ENCODE peak calls at places on chromosomes 4 and X, in six cellular contexts. One of them, this sample, is unnamed.

GRCh38 chr4:77155631-77156345 is 1.2 kb upstream of the CCNG2 start:
- DNase-seq in stimulated activated effector memory CD8-positive, alpha-beta T cell treated with anti-CD3 and anti-CD28 coated beads, Interleukin-12 subunit alpha, Interleukin-12 subunit beta, amount 100 ng/mL, for 72 hours: no peak
- DNase-seq in astrocyte of the spinal cord: no peak
- DNase-seq in uterus: no peak
- DNase-seq in adipocyte: no peak
- DNase-seq in amygdala: no peak
- DNase-seq in this sample: no peak

GRCh38 chr4:107991945-107992625 is 2.4 kb downstream of the HADH start:
- DNase-seq in uterus: no peak
- DNase-seq in stimulated activated effector memory CD8-positive, alpha-beta T cell treated with anti-CD3 and anti-CD28 coated beads, Interleukin-12 subunit alpha, Interleukin-12 subunit beta, amount 100 ng/mL, for 72 hours: no peak
- DNase-seq in astrocyte of the spinal cord: no peak
- DNase-seq in amygdala: no peak
- DNase-seq in adipocyte: peak
- DNase-seq in this sample: no peak

GRCh38 chr4:155514628-155515027 is 137.9 kb upstream of the MAP9 start:
- DNase-seq in adipocyte: no peak
- DNase-seq in uterus: no peak
- DNase-seq in astrocyte of the spinal cord: no peak
- DNase-seq in stimulated activated effector memory CD8-positive, alpha-beta T cell treated with anti-CD3 and anti-CD28 coated beads, Interleukin-12 subunit alpha, Interleukin-12 subunit beta, amount 100 ng/mL, for 72 hours: no peak
- DNase-seq in amygdala: no peak
- DNase-seq in this sample: no peak

GRCh38 chrX:67543818-67544217 is at the start of gene AR:
- DNase-seq in stimulated activated effector memory CD8-positive, alpha-beta T cell treated with anti-CD3 and anti-CD28 coated beads, Interleukin-12 subunit alpha, Interleukin-12 subunit beta, amount 100 ng/mL, for 72 hours: no peak
- DNase-seq in adipocyte: peak
- DNase-seq in astrocyte of the spinal cord: peak
- DNase-seq in amygdala: no peak
- DNase-seq in uterus: peak
- DNase-seq in this sample: peak

GRCh38 chrX:13123857-13124345 is 79.5 kb upstream of the FAM9C start:
- DNase-seq in astrocyte of the spinal cord: peak
- DNase-seq in amygdala: no peak
- DNase-seq in stimulated activated effector memory CD8-positive, alpha-beta T cell treated with anti-CD3 and anti-CD28 coated beads, Interleukin-12 subunit alpha, Interleukin-12 subunit beta, amount 100 ng/mL, for 72 hours: no peak
- DNase-seq in uterus: no peak
- DNase-seq in adipocyte: peak
- DNase-seq in this sample: no peak

GRCh38 chr4:4671774-4672349 is 130.0 kb upstream of the STX18 start:
- DNase-seq in astrocyte of the spinal cord: no peak
- DNase-seq in amygdala: no peak
- DNase-seq in adipocyte: no peak
- DNase-seq in stimulated activated effector memory CD8-positive, alpha-beta T cell treated with anti-CD3 and anti-CD28 coated beads, Interleukin-12 subunit alpha, Interleukin-12 subunit beta, amount 100 ng/mL, for 72 hours: no peak
- DNase-seq in uterus: no peak
- DNase-seq in this sample: no peak

GRCh38 chr4:52107336-52107735 is 56.2 kb downstream of the SPATA18 start:
- DNase-seq in astrocyte of the spinal cord: peak
- DNase-seq in adipocyte: peak
- DNase-seq in amygdala: no peak
- DNase-seq in uterus: no peak
- DNase-seq in stimulated activated effector memory CD8-positive, alpha-beta T cell treated with anti-CD3 and anti-CD28 coated beads, Interleukin-12 subunit alpha, Interleukin-12 subunit beta, amount 100 ng/mL, for 72 hours: no peak
- DNase-seq in this sample: no peak

GRCh38 chr4:73189274-73189810 is 69.3 kb downstream of the ANKRD17 start:
- DNase-seq in uterus: no peak
- DNase-seq in amygdala: no peak
- DNase-seq in astrocyte of the spinal cord: no peak
- DNase-seq in adipocyte: no peak
- DNase-seq in stimulated activated effector memory CD8-positive, alpha-beta T cell treated with anti-CD3 and anti-CD28 coated beads, Interleukin-12 subunit alpha, Interleukin-12 subunit beta, amount 100 ng/mL, for 72 hours: no peak
- DNase-seq in this sample: no peak